ENCODE peak calls at places on chromosome 11, in nine cellular contexts. S, A, N, E, X, B, K, R and G are unnamed samples.

GRCh38 chr11:61512435-61512834 is 3.9 kb downstream of the LRRC10B start:
- DNase-seq in R (no peak), S (no peak), X (no peak), E (no peak), K (no peak), N (peak; percentile 94), A (no peak), B (no peak), G (no peak)

GRCh38 chr11:24747275-24748251 is 250.7 kb downstream of the LUZP2 start:
- DNase-seq in S (no peak), B (no peak), X (no peak), N (no peak), A (no peak), K (no peak), E (no peak), R (peak; percentile 5), G (no peak)

GRCh38 chr11:116913000-116913399 is 75.6 kb upstream of the APOA1 start:
- DNase-seq in R (no peak), E (no peak), S (no peak), A (peak; percentile 81), B (no peak), K (no peak), X (no peak), N (no peak), G (no peak)

GRCh38 chr11:35165416-35166368 is 26.7 kb downstream of the CD44 start:
- DNase-seq in A (peak; percentile 87), N (no peak), B (peak; percentile 78), K (no peak), X (no peak), E (peak; percentile 99), S (peak; percentile 46), R (peak; percentile 43), G (no peak)

GRCh38 chr11:6357222-6357621 is 33.1 kb upstream of the SMPD1 start:
- DNase-seq in X (no peak), K (no peak), E (no peak), R (peak; percentile 59), S (no peak), N (no peak), A (peak; percentile 96), B (peak; percentile 95), G (no peak)

GRCh38 chr11:129960216-129961214 is 42.1 kb downstream of the PRDM10 start:
- DNase-seq in B (peak; percentile 83), A (peak; percentile 94), K (no peak), R (no peak), E (no peak), S (no peak), N (no peak), X (no peak), G (no peak)

GRCh38 chr11:35916270-35916669 is 27.6 kb upstream of the LDLRAD3 start:
- DNase-seq in B (no peak), A (no peak), K (no peak), S (no peak), E (no peak), X (no peak), N (no peak), R (no peak), G (no peak)

GRCh38 chr11:130609121-130610035 is 160.9 kb downstream of the ADAMTS15 start:
- DNase-seq in B (no peak), R (peak; percentile 84), N (no peak), S (no peak), K (no peak), A (no peak), E (no peak), X (no peak), G (no peak)

GRCh38 chr11:13289081-13289480 is 11.5 kb downstream of the BMAL1 start:
- DNase-seq in R (no peak), K (no peak), A (peak; percentile 53), N (no peak), S (peak; percentile 25), E (no peak), X (no peak), B (peak; percentile 18), G (no peak)

GRCh38 chr11:69463892-69464620 is 17.4 kb upstream of the LINC01488 start:
- DNase-seq in K (no peak), X (no peak), R (no peak), S (no peak), N (no peak), B (no peak), E (no peak), A (no peak), G (no peak)

GRCh38 chr11:115911656-115912055 is 407.4 kb upstream of the CADM1 start:
- DNase-seq in N (peak; percentile 46), K (no peak), S (no peak), X (no peak), E (no peak), R (no peak), A (no peak), B (no peak), G (no peak)

GRCh38 chr11:69862797-69863543 is 43.8 kb upstream of the FGF3 start:
- DNase-seq in S (no peak), R (no peak), E (no peak), A (no peak), K (no peak), N (no peak), B (no peak), X (no peak), G (no peak)

GRCh38 chr11:126122863-126123262 is 60.2 kb upstream of the CDON start:
- DNase-seq in K (no peak), N (no peak), B (no peak), S (no peak), R (no peak), A (no peak), E (no peak), X (no peak), G (no peak)

GRCh38 chr11:101401245-101401644 is 182.6 kb downstream of the TRPC6 start:
- DNase-seq in R (no peak), K (no peak), B (no peak), E (no peak), X (no peak), S (no peak), A (peak; percentile 39), N (no peak), G (no peak)

GRCh38 chr11:121606354-121606753 is 153.6 kb upstream of the SORL1-AS1 start:
- DNase-seq in K (no peak), X (no peak), E (no peak), A (no peak), S (no peak), N (no peak), B (peak; percentile 10), R (no peak), G (no peak)

GRCh38 chr11:84899740-84900139 is 727.4 kb downstream of the DLG2 start:
- DNase-seq in N (no peak), K (no peak), A (peak; percentile 72), X (no peak), S (no peak), B (no peak), E (no peak), R (no peak), G (no peak)

GRCh38 chr11:64234840-64235379 is 526 bp downstream of the VEGFB start:
- DNase-seq in X (no peak), K (peak; percentile 48), S (no peak), B (peak; percentile 54), A (peak; percentile 47), R (no peak), N (peak; percentile 63), E (peak; percentile 68), G (peak; percentile 73)

GRCh38 chr11:61148016-61148640 is 13.1 kb downstream of the VPS37C start:
- DNase-seq in A (no peak), B (no peak), R (no peak), X (no peak), K (no peak), S (no peak), E (no peak), N (peak; percentile 85), G (no peak)

GRCh38 chr11:134529212-134530096 is 117.4 kb upstream of the B3GAT1 start:
- DNase-seq in N (no peak), S (no peak), R (peak; percentile 2), X (no peak), E (no peak), B (no peak), K (no peak), A (no peak), G (no peak)

GRCh38 chr11:70470127-70470526 is 71.8 kb downstream of the CTTN start:
- DNase-seq in E (no peak), N (no peak), A (no peak), R (no peak), X (no peak), B (peak; percentile 68), S (no peak), K (no peak), G (no peak)

GRCh38 chr11:46677169-46677568 is 23.2 kb downstream of the ARHGAP1 start:
- DNase-seq in N (no peak), S (no peak), K (no peak), R (no peak), X (no peak), E (no peak), A (no peak), B (no peak), G (peak; percentile 47)

GRCh38 chr11:64870176-64870892 is 8.1 kb downstream of the EHD1 start:
- DNase-seq in K (no peak), R (no peak), N (no peak), S (no peak), E (no peak), B (peak; percentile 48), X (no peak), A (peak; percentile 91), G (no peak)